ENCODE peak calls at places on chromosomes 11 and 22, in five cellular contexts. R is gastrocnemius medialis, C is GM23248, P is uterus, D is skeletal muscle cell. S is an unnamed sample.

GRCh38 chr22:32043391-32043790 is 330 bp downstream of the SLC5A1 start:
- DNase-seq in R (no peak), C (no peak), P (no peak), D (no peak), S (no peak)

GRCh38 chr11:74679513-74679865 is 51.7 kb downstream of the CHRDL2 start:
- DNase-seq in R (no peak), C (no peak), P (no peak), D (no peak), S (no peak)

GRCh38 chr11:123653405-123653996 is 923 bp downstream of the SCN3B start:
- DNase-seq in R (no peak), C (no peak), P (no peak), D (no peak), S (no peak)

GRCh38 chr11:70043482-70043881 is 34.6 kb upstream of the ANO1 start:
- DNase-seq in R (no peak), C (no peak), P (no peak), D (no peak), S (no peak)

GRCh38 chr11:331332-332060 is 10.8 kb upstream of the IFITM3 start:
- DNase-seq in R (no peak), C (no peak), P (no peak), D (no peak), S (no peak)

GRCh38 chr11:62048101-62048500 is 75.7 kb upstream of the INCENP start:
- DNase-seq in R (no peak), C (peak; percentile 34), P (no peak), D (peak; percentile 16), S (no peak)

GRCh38 chr22:35995345-35995744 is 33.3 kb downstream of the RBFOX2 start:
- DNase-seq in R (no peak), C (peak; percentile 60), P (peak; percentile 37), D (peak; percentile 48), S (no peak)

GRCh38 chr11:76794371-76795284 is 11.5 kb downstream of the TSKU start:
- DNase-seq in R (no peak), C (no peak), P (peak; percentile 9), D (no peak), S (no peak)

GRCh38 chr22:26610072-26610958 is 7.5 kb downstream of the CRYBB1 start:
- DNase-seq in R (no peak), C (peak; percentile 93), P (no peak), D (peak; percentile 63), S (no peak)

GRCh38 chr22:35109613-35110012 is 43.7 kb downstream of the ISX start:
- DNase-seq in R (no peak), C (no peak), P (no peak), D (no peak), S (no peak)

GRCh38 chr22:44363980-44364749 is 51.4 kb upstream of the SHISAL1 start:
- DNase-seq in R (no peak), C (peak; percentile 32), P (peak; percentile 40), D (no peak), S (no peak)
- H3K4me3 ChIP-seq in R (no peak overlapping the region), C (no peak overlapping the region), P (no peak overlapping the region), D (no peak overlapping the region), S (no peak overlapping the region)

DNA sequence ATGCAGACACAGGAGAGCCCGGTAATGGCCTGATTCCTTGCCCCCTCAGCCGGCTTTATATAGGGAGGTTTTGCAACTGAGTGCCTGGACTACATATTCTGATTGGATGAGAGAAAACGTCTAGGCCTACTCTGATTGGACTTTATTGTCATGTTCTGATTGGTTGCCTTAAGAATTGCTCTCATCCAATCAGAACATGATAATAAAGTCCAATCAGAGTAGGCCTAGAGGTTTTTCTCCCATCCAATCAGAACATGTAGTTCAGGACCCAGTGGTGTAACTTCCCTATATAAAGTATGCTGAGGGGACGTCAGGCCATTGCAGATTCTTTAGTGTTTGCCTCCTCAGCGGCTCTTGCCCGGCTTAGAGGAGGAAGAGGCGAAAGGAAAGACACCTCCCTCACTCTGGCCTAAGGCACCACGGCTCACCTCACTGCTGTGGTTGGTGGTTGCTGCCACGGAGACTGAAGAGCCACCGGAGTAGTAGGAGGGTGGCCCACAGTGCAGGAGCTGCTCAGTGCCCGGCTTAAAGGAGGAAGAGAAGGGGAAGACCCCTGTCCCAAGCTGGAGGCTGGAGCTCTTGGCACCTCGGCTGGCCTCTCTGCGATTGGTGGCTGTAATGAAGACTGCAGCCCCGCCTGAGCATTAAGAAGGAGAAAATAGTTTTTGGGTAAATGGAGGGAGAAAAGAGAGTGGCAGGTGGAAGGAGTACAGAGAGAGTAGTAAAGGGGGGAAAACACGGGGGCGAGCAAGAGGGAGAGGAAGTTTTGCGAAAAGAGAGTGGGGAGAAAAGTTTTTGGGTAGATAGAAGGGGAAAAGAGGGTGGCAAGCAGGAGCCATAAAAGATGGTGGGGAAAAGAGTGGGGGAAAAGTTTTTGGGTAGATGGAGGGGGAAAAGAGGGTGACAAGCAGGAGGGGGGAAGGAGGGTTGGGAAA is 116.7 kb upstream of the SERPIND1 start:
- DNase-seq in R (no peak), C (no peak), P (no peak), D (no peak), S (no peak)
- H3K4me3 ChIP-seq in R (no peak overlapping the region), C (no peak overlapping the region), P (no peak overlapping the region), D (no peak overlapping the region), S (no peak overlapping the region)

GRCh38 chr22:41920271-41920976 is 5.5 kb upstream of the SHISA8 start:
- DNase-seq in R (no peak), C (no peak), P (no peak), D (no peak), S (no peak)
- H3K4me3 ChIP-seq in R (peak overlapping the region; percentile 50), C (peak overlapping the region; percentile 64), P (no peak overlapping the region), D (no peak overlapping the region), S (peak overlapping the region; percentile 30)

GRCh38 chr11:83192846-83193245 is 666 bp upstream of the ANKRD42 start:
- DNase-seq in R (no peak), C (peak; percentile 48), P (no peak), D (no peak), S (no peak)

GRCh38 chr11:83195649-83196048 is 2.1 kb downstream of the ANKRD42 start:
- DNase-seq in R (no peak), C (no peak), P (no peak), D (no peak), S (no peak)

GRCh38 chr11:83193315-83194283 is at the start of gene ANKRD42:
- DNase-seq in R (peak; percentile 91), C (peak; percentile 100), P (peak; percentile 90), D (peak; percentile 86), S (peak; percentile 95)

GRCh38 chr11:83194284-83195175 is 1.0 kb downstream of the ANKRD42 start:
- DNase-seq in R (peak; percentile 16), C (peak; percentile 90), P (peak; percentile 76), D (peak; percentile 41), S (peak; percentile 38)

DNA sequence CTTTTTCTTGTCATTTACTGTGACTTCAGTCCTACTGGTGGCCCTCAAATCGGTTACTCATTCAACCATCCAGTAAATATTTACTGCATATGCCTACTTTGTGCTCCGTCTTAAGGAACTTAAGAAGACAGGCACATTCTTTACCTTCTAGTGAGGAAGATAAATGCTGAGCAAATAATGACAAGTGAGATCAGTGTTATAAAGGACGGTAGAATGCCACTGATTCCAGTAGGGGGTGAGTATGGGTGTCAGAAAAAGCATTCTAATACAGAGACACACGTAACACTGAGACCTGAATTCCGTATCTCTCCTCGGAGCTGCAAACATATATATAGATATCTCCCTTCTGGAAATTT is 1.6 kb downstream of the ANKRD42 start:
- DNase-seq in R (no peak), C (peak; percentile 34), P (no peak), D (no peak), S (no peak)
- H3K4me3 ChIP-seq in R (peak overlapping the region; percentile 87), C (peak overlapping the region; percentile 90), P (peak overlapping the region; percentile 68), D (peak overlapping the region; percentile 89), S (peak overlapping the region; percentile 85)

GRCh38 chr11:71240865-71241691 is 11.3 kb downstream of the SHANK2 start:
- DNase-seq in R (no peak), C (peak; percentile 84), P (no peak), D (peak; percentile 59), S (peak; percentile 70)
- H3K4me3 ChIP-seq in R (no peak overlapping the region), C (peak overlapping the region; percentile 53), P (no peak overlapping the region), D (no peak overlapping the region), S (no peak overlapping the region)